ENCODE peak calls at places on chromosomes 2 and 18, in five cellular contexts. S, F, U, C and B are unnamed samples. For H3K36me3, the result is how much of the 10 kb centered on the place peaks cover.

GRCh38 chr2:200319587-200320337 is 13.3 kb downstream of the SPATS2L start:
- DNase-seq in F (no peak), S (no peak), U (no peak), C (no peak), B (no peak)

GRCh38 chr18:11760498-11761158 is 71.6 kb downstream of the GNAL start:
- DNase-seq in F (no peak), U (no peak), S (no peak), C (no peak), B (no peak)

GRCh38 chr2:70887550-70888229 is 48.0 kb upstream of the ATP6V1B1 start:
- DNase-seq in S (no peak), C (no peak), U (peak), F (no peak), B (peak)

GRCh38 chr2:217106650-217107014 is 246.8 kb upstream of the TNP1 start:
- DNase-seq in S (peak), U (no peak), F (no peak), C (no peak), B (no peak)

GRCh38 chr2:85066874-85067351 is 66.3 kb upstream of the TCF7L1 start:
- DNase-seq in S (peak), F (peak), C (peak), U (peak), B (peak)

GRCh38 chr2:208359632-208359986 is 47.0 kb upstream of the PTH2R start:
- DNase-seq in C (no peak), F (no peak), S (no peak), U (no peak), B (no peak)

GRCh38 chr18:79507546-79508480 is 112.1 kb downstream of the NFATC1 start:
- DNase-seq in F (peak), S (peak), C (peak), U (peak), B (peak)

GRCh38 chr2:133422946-133423345 is 145.3 kb downstream of the NCKAP5 start:
- DNase-seq in C (no peak), S (no peak), F (no peak), U (no peak), B (no peak)

GRCh38 chr18:70256994-70257393 is 31.9 kb upstream of the SOCS6 start:
- DNase-seq in U (no peak), S (no peak), C (no peak), F (no peak), B (no peak)

GRCh38 chr2:19035238-19035637 is 323.2 kb downstream of the OSR1 start:
- DNase-seq in U (no peak), F (peak), C (peak), S (peak), B (no peak)

GRCh38 chr2:196066794-196067382 is 1.7 kb downstream of the DNAH7 start:
- DNase-seq in U (no peak), F (no peak), S (no peak), C (no peak), B (no peak)

GRCh38 chr2:37585295-37585908 is 86.0 kb downstream of the CDC42EP3 start:
- DNase-seq in C (no peak), U (peak), F (no peak), S (no peak), B (peak)

GRCh38 chr2:158130832-158131473 is 29.3 kb downstream of the UPP2 start:
- DNase-seq in C (no peak), F (no peak), U (peak), S (no peak), B (no peak)

GRCh38 chr2:94861308-94862152 is 9.7 kb upstream of the TEKT4 start:
- DNase-seq in F (peak), S (no peak), C (no peak), U (no peak), B (no peak)

GRCh38 chr2:6650311-6650710 is 215.4 kb downstream of the CMPK2 start:
- DNase-seq in C (no peak), F (no peak), S (no peak), U (no peak), B (no peak)

GRCh38 chr2:202339052-202339870 is 36.9 kb upstream of the BMPR2 start:
- DNase-seq in C (no peak), U (peak), S (peak), F (no peak), B (no peak)

GRCh38 chr2:241777686-241778627 is 1.3 kb downstream of the GAL3ST2 start:
- DNase-seq in S (no peak), C (no peak), F (no peak), U (peak), B (peak)

GRCh38 chr2:233544079-233544690 is 22.4 kb downstream of the USP40 start:
- DNase-seq in S (no peak), U (peak), F (no peak), C (no peak), B (peak)

GRCh38 chr2:10444463-10444862 is 3.7 kb downstream of the ODC1 start:
- DNase-seq in F (no peak), S (no peak), C (no peak), U (no peak), B (no peak)

GRCh38 chr2:52034706-52035105 is 1002.8 kb upstream of the NRXN1 start:
- DNase-seq in F (no peak), S (no peak), C (no peak), U (no peak), B (no peak)

GRCh38 chr2:173353556-173353955 is 1.1 kb upstream of the CDCA7 start:
- DNase-seq in C (no peak), S (no peak), U (peak), F (no peak), B (no peak)

GRCh38 chr2:168149431-168149830 is 98.0 kb downstream of the STK39 start:
- DNase-seq in C (no peak), F (no peak), S (no peak), U (no peak), B (no peak)

GRCh38 chr2:35731674-35732073 is 623.9 kb upstream of the CRIM1 start:
- DNase-seq in C (no peak), S (no peak), F (no peak), U (no peak), B (no peak)

GRCh38 chr2:2014251-2014761 is 270.0 kb upstream of the PXDN start:
- DNase-seq in F (peak), U (no peak), C (no peak), S (peak), B (no peak)

GRCh38 chr2:27737676-27738348 is 33.7 kb upstream of the MRPL33 start:
- DNase-seq in S (peak), F (no peak), C (no peak), U (no peak), B (no peak)

GRCh38 chr2:3102081-3102914 is 275.3 kb downstream of the EIPR1 start:
- DNase-seq in C (no peak), F (no peak), S (no peak), U (no peak), B (no peak)

GRCh38 chr18:34710430-34711386 is 610 bp downstream of the DTNA start:
- DNase-seq in C (no peak), F (no peak), S (peak), U (no peak), B (peak)

GRCh38 chr18:36120297-36120696 is 8.8 kb downstream of the SLC39A6 start:
- DNase-seq in S (no peak), C (no peak), F (no peak), U (no peak), B (no peak)

GRCh38 chr2:156890498-156891148 is 366.9 kb upstream of the GALNT5 start:
- DNase-seq in F (no peak), S (no peak), C (no peak), U (no peak), B (no peak)

GRCh38 chr2:10522726-10523405 is 74.7 kb upstream of the ODC1 start:
- DNase-seq in F (no peak), C (no peak), U (no peak), S (no peak), B (no peak)

GRCh38 chr2:191453756-191454155 is 208.6 kb downstream of the MYO1B start:
- DNase-seq in S (no peak), F (no peak), U (no peak), C (no peak), B (no peak)

GRCh38 chr2:54983345-54984235 is 66.7 kb downstream of the RTN4 start:
- DNase-seq in S (no peak), F (no peak), C (no peak), U (no peak), B (no peak)

GRCh38 chr2:68230246-68231060 is 21.9 kb downstream of the PPP3R1 start:
- DNase-seq in F (no peak), C (no peak), S (peak), U (no peak), B (no peak)

GRCh38 chr2:26471278-26471677 is 6.6 kb downstream of the OTOF start:
- DNase-seq in F (no peak), U (no peak), C (no peak), S (no peak), B (no peak)

GRCh38 chr2:157471078-157471477 is 27.2 kb upstream of the CYTIP start:
- DNase-seq in S (no peak), C (no peak), F (no peak), U (no peak), B (no peak)

GRCh38 chr2:118003396-118003824 is 10.5 kb downstream of the CCDC93 start:
- DNase-seq in U (peak), F (no peak), S (peak), C (peak), B (no peak)

GRCh38 chr2:3692375-3692774 is 11.0 kb upstream of the DCDC2C start:
- DNase-seq in F (no peak), C (no peak), S (peak), U (no peak), B (no peak)

GRCh38 chr2:102540882-102541281 is 67.9 kb downstream of the SLC9A4 start:
- DNase-seq in C (no peak), F (no peak), U (peak), S (no peak), B (peak)

GRCh38 chr2:42791606-42792005 is 777 bp downstream of the HAAO start:
- DNase-seq in S (no peak), C (no peak), F (no peak), U (no peak), B (no peak)
- H3K4me3 ChIP-seq in S (no peak), C (no peak), F (peak), U (peak), B (no peak)

DNA sequence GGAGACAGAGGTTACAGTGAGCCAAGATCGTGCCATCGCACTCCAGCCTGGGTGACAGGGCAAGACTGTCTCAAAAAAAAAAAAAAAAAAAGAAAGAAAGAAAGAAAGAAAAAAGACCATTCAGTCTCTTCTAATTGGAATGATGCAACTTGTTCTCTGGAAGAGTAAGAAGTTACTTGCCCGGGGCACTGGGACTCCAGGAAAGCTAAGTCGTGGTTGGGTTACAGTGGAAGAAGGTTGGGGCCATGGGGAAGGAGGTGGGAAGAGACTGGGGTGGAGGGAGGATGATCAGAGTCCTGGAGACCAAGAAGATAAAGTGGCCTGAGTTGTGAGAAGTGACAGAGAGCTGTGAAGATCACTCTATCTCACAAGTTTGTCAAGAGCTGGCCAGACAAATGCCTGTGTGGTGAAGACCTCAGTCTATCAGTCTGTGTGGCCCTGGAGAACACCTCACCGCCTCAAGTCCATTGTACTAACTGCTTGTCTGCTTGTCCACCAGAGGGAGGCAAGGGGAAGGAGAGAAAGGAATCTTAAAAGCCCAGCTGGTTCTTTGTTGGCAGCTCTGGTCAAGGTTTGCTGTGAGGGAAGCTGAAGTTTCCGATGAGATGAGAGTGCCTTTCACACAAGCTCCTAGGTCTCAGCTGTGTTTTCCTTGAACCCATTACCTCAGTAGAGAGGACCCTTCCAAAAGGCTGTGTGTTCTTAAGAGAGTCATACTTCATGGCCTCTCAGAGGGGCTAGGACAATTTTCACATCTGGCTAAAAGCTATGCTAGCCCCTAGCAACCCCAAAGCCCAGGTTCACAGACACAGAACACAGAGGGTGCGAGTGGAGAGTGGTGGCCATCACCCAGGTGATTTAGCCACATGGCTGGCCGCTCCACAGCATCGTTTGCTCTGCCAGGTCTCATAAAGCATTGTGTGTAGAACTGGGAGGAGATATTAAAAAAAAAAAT is 72.0 kb upstream of the TMEM178A start:
- DNase-seq in C (peak), S (peak), F (no peak), U (no peak), B (no peak)
- TF ChIP-seq CTCF in C (peak), S (peak), F (peak), U (no peak), B (no peak)

DNA sequence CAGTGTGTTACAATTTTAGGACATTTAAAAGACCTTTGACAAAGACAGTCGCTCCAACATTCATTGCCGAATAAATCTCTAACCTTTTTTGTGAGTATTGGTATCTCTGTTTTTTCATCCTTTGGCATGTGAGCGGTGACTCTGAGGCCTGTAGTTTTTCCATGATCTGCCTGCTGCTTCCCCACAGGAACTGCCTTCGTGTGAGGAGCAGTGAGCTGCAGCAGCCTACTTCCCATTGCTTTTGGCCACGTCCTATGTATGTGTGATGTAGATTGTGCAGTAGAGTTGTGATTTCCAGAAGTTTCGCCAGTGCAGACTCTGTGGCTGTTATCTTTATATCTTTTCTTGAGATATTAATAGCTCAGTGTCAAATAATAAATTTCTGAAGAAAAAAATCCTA is 79.8 kb downstream of the UGGT1 start:
- DNase-seq in S (no peak), F (no peak), C (no peak), U (no peak), B (no peak)
- H3K36me3 ChIP-seq in S (half or more), F (half or more), C (under half), U (under half), B (under half)

DNA sequence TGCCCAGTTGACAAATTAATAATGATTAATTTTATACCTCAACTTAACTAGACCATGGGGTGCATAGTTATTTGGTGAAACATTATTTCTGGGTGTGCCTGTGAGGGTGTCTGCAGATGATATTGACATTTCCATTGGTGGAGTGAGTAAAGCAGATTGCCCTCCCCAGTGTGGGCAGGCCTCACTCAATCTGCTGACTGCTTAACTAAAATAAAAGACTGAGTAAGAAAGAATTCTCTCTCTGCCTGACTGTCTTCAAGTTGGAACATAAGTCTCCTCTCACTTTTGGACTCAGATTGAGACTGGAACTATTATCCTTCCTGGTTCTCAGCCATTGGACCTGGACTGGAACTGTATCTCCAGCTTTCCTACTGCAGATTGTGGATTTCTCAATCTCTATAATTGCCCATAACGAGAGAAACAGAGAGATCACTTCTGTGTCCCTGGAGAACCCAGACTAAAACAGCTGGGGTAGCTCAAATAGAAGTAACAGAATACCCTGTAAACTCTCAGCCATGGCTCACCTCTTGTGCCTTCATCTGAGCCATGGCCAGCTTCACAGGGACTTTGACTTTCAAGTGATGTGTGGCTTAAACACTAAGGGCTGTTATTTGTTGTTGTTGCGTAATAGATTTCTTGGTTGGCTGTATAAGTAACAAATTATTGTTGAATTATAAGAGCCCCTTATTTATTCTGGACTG is 575.3 kb upstream of the RAB6C start:
- DNase-seq in C (no peak), S (no peak), U (no peak), F (no peak), B (no peak)
- H3K4me3 ChIP-seq in C (no peak), S (no peak), U (no peak), F (no peak), B (no peak)